ENCODE peak calls at places on chromosomes 3 and 15, in seven cellular contexts. I is IMR-90, R is esophagus muscularis mucosa, G is ovary, Y is mucosa of descending colon, X is NT2/D1, A is Karpas-422. Z is an unnamed sample.
A peak's percentile ranks its signal among the peaks of the same experiment; 100 is the strongest.

GRCh38 chr3:117486709-117487394 is 777.3 kb downstream of the TUSC7 start:
- DNase-seq in I (no peak), R (no peak), A (no peak), Y (no peak), G (no peak), X (no peak), Z (no peak)

GRCh38 chr3:153291052-153291689 is 129.1 kb downstream of the RAP2B start:
- DNase-seq in G (no peak), R (no peak), Y (peak; percentile 37), I (no peak), X (peak; percentile 30), A (peak; percentile 75), Z (no peak)

GRCh38 chr3:10552631-10552943 is 47.2 kb upstream of the ATP2B2 start:
- DNase-seq in Y (no peak), A (no peak), X (no peak), G (no peak), I (no peak), R (peak; percentile 53), Z (no peak)

GRCh38 chr3:148708409-148708808 is 10.7 kb downstream of the AGTR1 start:
- DNase-seq in Y (no peak), A (no peak), X (no peak), G (no peak), I (no peak), R (no peak), Z (no peak)

GRCh38 chr3:156489462-156489911 is 65.4 kb downstream of the SSR3 start:
- DNase-seq in A (no peak), R (no peak), Y (no peak), X (no peak), I (peak; percentile 20), G (no peak), Z (no peak)

GRCh38 chr3:13025090-13025489 is 48.1 kb downstream of the IQSEC1 start:
- DNase-seq in X (no peak), A (no peak), I (peak; percentile 71), G (no peak), Y (no peak), R (no peak), Z (peak; percentile 7)

GRCh38 chr3:65083240-65083639 is 395.4 kb upstream of the ADAMTS9 start:
- DNase-seq in R (no peak), X (no peak), Y (no peak), G (no peak), I (no peak), A (no peak), Z (no peak)

GRCh38 chr3:115581347-115582135 is 41.8 kb upstream of the GAP43 start:
- DNase-seq in I (peak; percentile 15), Y (no peak), R (no peak), A (no peak), G (no peak), X (peak; percentile 22), Z (no peak)

GRCh38 chr3:70040386-70040785 is 40.9 kb downstream of the SAMMSON start:
- DNase-seq in R (no peak), Y (no peak), X (no peak), I (no peak), A (no peak), G (no peak), Z (no peak)

GRCh38 chr15:69663441-69663840 is 210.8 kb downstream of the RPLP1 start:
- DNase-seq in A (no peak), X (no peak), Y (no peak), R (no peak), I (no peak), G (no peak), Z (no peak)

GRCh38 chr3:134839422-134839821 is 44.4 kb downstream of the EPHB1 start:
- DNase-seq in I (no peak), R (no peak), Y (no peak), X (no peak), A (no peak), G (no peak), Z (no peak)

GRCh38 chr15:40279437-40280141 is 3.3 kb downstream of the ANKRD63 start:
- DNase-seq in I (no peak), Y (peak; percentile 82), A (peak; percentile 83), R (no peak), G (peak; percentile 85), X (no peak), Z (peak; percentile 24)

GRCh38 chr15:74781673-74782595 is at the start of gene CSK:
- DNase-seq in Y (peak; percentile 75), A (peak; percentile 96), G (peak; percentile 85), R (no peak), X (no peak), I (peak; percentile 51), Z (no peak)

GRCh38 chr3:15361494-15362214 is 29.3 kb upstream of the SH3BP5 start:
- DNase-seq in G (no peak), X (peak; percentile 65), I (peak; percentile 52), Y (no peak), A (peak; percentile 50), R (no peak), Z (no peak)

GRCh38 chr3:138625707-138626365 is 17.3 kb downstream of the FAIM start:
- DNase-seq in G (no peak), I (peak; percentile 79), A (no peak), Y (no peak), R (no peak), X (no peak), Z (no peak)

GRCh38 chr15:89442671-89443307 is 53.6 kb downstream of the RHCG start:
- DNase-seq in I (peak; percentile 8), R (no peak), G (no peak), X (peak; percentile 61), A (peak; percentile 94), Y (peak; percentile 68), Z (peak; percentile 5)

GRCh38 chr3:9602620-9603019 is 46.7 kb upstream of the MTMR14 start:
- DNase-seq in I (no peak), Y (no peak), G (no peak), R (no peak), A (no peak), X (no peak), Z (no peak)

GRCh38 chr3:184344579-184345350 is 7.4 kb downstream of the FAM131A start:
- DNase-seq in I (no peak), G (no peak), R (no peak), Y (no peak), A (no peak), X (no peak), Z (no peak)

GRCh38 chr3:11154953-11155325 is 646 bp downstream of the HRH1 start:
- DNase-seq in Y (no peak), A (no peak), R (no peak), X (no peak), I (peak; percentile 38), G (no peak), Z (no peak)

GRCh38 chr3:50550079-50550736 is 17.3 kb downstream of the C3orf18 start:
- DNase-seq in A (peak; percentile 85), X (no peak), I (peak; percentile 20), R (no peak), G (peak; percentile 66), Y (peak; percentile 75), Z (no peak)

GRCh38 chr15:41917767-41918430 is 24.0 kb upstream of the SPTBN5 start:
- DNase-seq in X (no peak), Y (no peak), A (no peak), R (no peak), G (no peak), I (peak; percentile 84), Z (no peak)

GRCh38 chr3:187401861-187402260 is 33.7 kb downstream of the RTP4 start:
- DNase-seq in G (no peak), I (no peak), Y (no peak), A (no peak), R (no peak), X (no peak), Z (peak; percentile 7)

DNA sequence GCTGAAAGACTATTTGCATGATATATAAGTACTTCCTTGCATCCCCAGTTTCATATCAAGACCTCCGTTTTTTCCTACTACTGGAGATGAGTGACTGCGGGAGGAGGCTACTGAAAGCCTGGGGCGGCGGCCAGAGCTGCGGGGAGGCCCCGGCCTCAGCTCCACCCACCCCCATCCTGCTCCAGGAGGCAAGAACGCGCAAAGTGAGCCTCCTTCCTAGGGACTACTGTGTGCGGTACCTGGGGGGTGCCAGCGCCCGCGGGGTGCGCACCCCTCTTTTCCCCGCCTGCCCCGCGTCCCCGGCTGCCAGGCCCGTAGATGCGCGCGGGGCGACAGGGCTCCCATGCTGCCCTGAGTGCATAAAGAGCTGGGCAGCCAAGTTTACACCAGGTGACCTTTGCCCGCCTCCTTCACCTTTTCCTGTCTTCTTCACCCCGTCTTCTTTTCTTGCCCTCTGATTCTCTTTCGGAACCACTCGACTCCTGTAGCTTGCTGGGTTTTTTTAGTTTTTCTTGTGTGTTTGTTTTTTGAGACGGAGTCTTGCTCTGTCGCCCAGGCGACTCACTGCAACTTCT is 2.5 kb upstream of the USF3 start:
- DNase-seq in G (peak; percentile 26), X (no peak), A (no peak), Y (peak; percentile 54), I (peak; percentile 4), R (no peak), Z (no peak)
- H3K4me3 ChIP-seq in G (peak overlapping the region; percentile 13), X (no peak overlapping the region), A (peak overlapping the region; percentile 75), Y (peak overlapping the region; percentile 6), I (peak overlapping the region; percentile 9), R (peak overlapping the region; percentile 48), Z (peak overlapping the region; percentile 59)

GRCh38 chr3:38438421-38438820 is 15.3 kb upstream of the ACVR2B start:
- DNase-seq in A (no peak), R (no peak), G (no peak), Y (peak; percentile 30), I (peak; percentile 22), X (no peak), Z (no peak)
- H3K9me3 ChIP-seq in A (peaks cover 4% of the 10 kb centered on the region), R (no peaks in the 10 kb centered on the region), G (peaks cover 4% of the 10 kb centered on the region), Y (peaks cover 34% of the 10 kb centered on the region), I (peaks cover 7% of the 10 kb centered on the region), X (peaks cover 55% of the 10 kb centered on the region), Z (no peaks in the 10 kb centered on the region)

GRCh38 chr3:45552773-45553371 is 41.7 kb upstream of the LIMD1 start:
- DNase-seq in X (no peak), G (no peak), I (no peak), Y (no peak), R (no peak), A (no peak), Z (no peak)
- H3K4me1 ChIP-seq in X (peaks cover 11% of the 10 kb centered on the region), G (peaks cover 25% of the 10 kb centered on the region), I (peaks cover 43% of the 10 kb centered on the region), Y (peaks cover 4% of the 10 kb centered on the region), R (peaks cover 59% of the 10 kb centered on the region), A (peaks cover 16% of the 10 kb centered on the region), Z (no peaks in the 10 kb centered on the region)

GRCh38 chr15:77517579-77517978 is 96.9 kb downstream of the HMG20A start:
- DNase-seq in G (no peak), A (no peak), Y (no peak), I (no peak), X (no peak), R (no peak), Z (no peak)

GRCh38 chr15:77516076-77516475 is 95.4 kb downstream of the HMG20A start:
- DNase-seq in A (no peak), R (no peak), I (no peak), Y (no peak), X (no peak), G (no peak), Z (no peak)

GRCh38 chr15:77515613-77516012 is 94.9 kb downstream of the HMG20A start:
- DNase-seq in G (no peak), X (no peak), A (no peak), Y (no peak), R (no peak), I (no peak), Z (no peak)

GRCh38 chr15:77518458-77518857 is 97.8 kb downstream of the HMG20A start:
- DNase-seq in Y (no peak), I (no peak), R (no peak), A (no peak), G (no peak), X (no peak), Z (no peak)

DNA sequence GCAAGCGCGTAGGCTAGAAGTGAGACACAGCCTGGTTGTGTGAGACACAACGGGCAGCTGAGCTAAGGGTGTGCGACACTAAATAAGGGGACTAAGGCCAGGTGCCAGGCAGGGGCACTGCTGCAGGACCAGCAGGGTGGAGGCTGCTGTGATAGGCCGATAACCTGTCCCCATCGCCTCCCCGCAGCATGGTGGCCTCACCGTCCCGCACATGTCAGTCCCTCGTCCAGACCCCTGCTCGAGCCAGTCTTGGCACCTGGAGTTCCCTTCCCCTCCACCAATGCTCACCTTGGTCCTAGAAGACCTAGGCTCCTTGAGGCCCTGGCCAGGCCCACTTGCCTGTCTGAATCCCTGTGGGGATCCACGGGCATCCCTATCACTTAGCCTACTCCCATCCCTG is 96.1 kb downstream of the HMG20A start:
- DNase-seq in I (no peak), A (no peak), R (no peak), G (no peak), Y (no peak), X (no peak), Z (no peak)
- H3K4me3 ChIP-seq in I (no peak overlapping the region), A (no peak overlapping the region), R (no peak overlapping the region), G (no peak overlapping the region), Y (no peak overlapping the region), X (no peak overlapping the region), Z (no peak overlapping the region)

Z was measured in Panc1.